ENCODE peak calls at places on chromosomes 2 and 18, in seven cellular contexts. W is fibroblast of lung, S is neural crest cell, I is bronchial epithelial cell, E is cardiac fibroblast, L is epithelial cell of esophagus, X is ovary. H is an unnamed sample.
A peak's percentile ranks its signal among the peaks of the same experiment; 100 is the strongest.

GRCh38 chr2:28687640-28688039 is 64.0 kb upstream of the PPP1CB start:
- DNase-seq in W (no peak), I (no peak), S (no peak), X (no peak), L (no peak), E (no peak), H (no peak)

GRCh38 chr18:55780591-55781071 is 192.6 kb upstream of the TCF4 start:
- DNase-seq in W (peak; percentile 29), L (peak; percentile 35), I (peak; percentile 47), S (no peak), E (peak; percentile 75), X (no peak), H (no peak)

GRCh38 chr2:85668009-85668856 is at the start of gene SFTPB:
- DNase-seq in W (no peak), L (no peak), S (no peak), X (no peak), E (peak; percentile 65), I (no peak), H (no peak)

GRCh38 chr2:176085861-176086771 is 2.4 kb upstream of the EVX2 start:
- DNase-seq in L (peak; percentile 43), I (no peak), W (peak; percentile 39), S (no peak), X (no peak), E (peak; percentile 50), H (peak; percentile 73)

GRCh38 chr18:54206447-54206846 is 18.0 kb downstream of the MBD2 start:
- DNase-seq in S (no peak), L (no peak), I (no peak), X (no peak), W (no peak), E (no peak), H (no peak)

GRCh38 chr2:108853421-108853820 is 66.8 kb downstream of the CCDC138 start:
- DNase-seq in E (no peak), X (no peak), I (no peak), W (no peak), S (no peak), L (no peak), H (no peak)

GRCh38 chr2:105375001-105375561 is 23.8 kb downstream of the FHL2 start:
- DNase-seq in X (peak; percentile 81), S (no peak), W (peak; percentile 95), I (no peak), L (no peak), E (peak; percentile 72), H (no peak)

GRCh38 chr2:121721926-121722325 is 14.7 kb downstream of the NIFK start:
- DNase-seq in X (no peak), I (peak; percentile 98), L (peak; percentile 95), W (peak; percentile 78), E (peak; percentile 96), S (no peak), H (no peak)

GRCh38 chr2:96907405-96908041 is 37.6 kb upstream of the SEMA4C start:
- DNase-seq in W (peak; percentile 71), S (peak; percentile 38), I (no peak), L (no peak), E (peak; percentile 21), X (peak; percentile 76), H (no peak)

GRCh38 chr2:169164311-169164710 is 94.9 kb downstream of the DHRS9 start:
- DNase-seq in X (no peak), W (no peak), S (no peak), I (no peak), L (no peak), E (no peak), H (no peak)

GRCh38 chr18:12422936-12423335 is 15.2 kb downstream of the PRELID3A start:
- DNase-seq in W (no peak), S (no peak), L (no peak), X (no peak), I (no peak), E (no peak), H (no peak)

GRCh38 chr2:191665286-191665685 is 12.7 kb upstream of the NABP1 start:
- DNase-seq in I (peak; percentile 89), E (peak; percentile 76), W (no peak), S (no peak), X (no peak), L (peak; percentile 80), H (no peak)

DNA sequence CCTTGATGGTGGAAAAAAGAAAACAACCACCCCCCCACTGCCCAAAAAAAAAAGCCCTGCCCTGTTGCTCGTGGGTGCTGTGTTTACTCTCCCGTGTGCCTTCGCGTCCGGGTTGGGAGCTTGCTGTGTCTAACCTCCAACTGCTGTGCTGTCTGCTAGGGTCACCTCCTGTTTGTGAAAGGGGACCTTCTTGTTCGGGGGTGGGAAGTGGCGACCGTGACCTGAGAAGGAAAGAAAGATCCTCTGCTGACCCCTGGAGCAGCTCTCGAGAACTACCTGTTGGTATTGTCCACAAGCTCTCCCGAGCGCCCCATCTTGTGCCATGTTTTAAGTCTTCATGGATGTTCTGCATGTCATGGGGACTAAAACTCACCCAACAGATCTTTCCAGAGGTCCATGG is 28.0 kb downstream of the MAL start:
- DNase-seq in I (no peak), L (no peak), E (peak; percentile 5), S (no peak), X (no peak), W (no peak), H (no peak)
- TF ChIP-seq CTCF in I (no peak), L (peak; percentile 6), E (no peak), S (no peak), X (no peak), W (no peak), H (no peak)

DNA sequence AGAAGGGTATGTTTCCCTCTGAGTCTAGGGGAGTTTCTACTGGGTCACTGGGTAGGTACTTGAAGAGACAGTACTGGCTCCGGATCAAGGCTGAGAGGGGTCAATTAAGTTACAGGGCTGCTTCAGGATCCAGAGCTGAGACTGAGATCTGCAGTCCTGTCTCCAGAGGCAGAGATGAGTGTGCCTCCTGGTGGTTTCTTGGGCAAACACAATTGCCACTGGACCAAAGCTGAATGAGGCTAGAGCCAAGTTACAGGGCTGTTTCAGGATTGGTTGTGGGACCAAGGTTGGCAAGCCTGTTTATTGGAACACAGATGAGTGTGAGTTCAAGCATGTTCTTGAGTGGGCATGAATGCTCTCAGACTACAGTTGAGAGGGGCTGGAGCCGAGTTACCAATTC is 157.9 kb downstream of the ADCYAP1 start:
- DNase-seq in L (no peak), I (no peak), W (no peak), X (no peak), E (peak; percentile 33), S (no peak), H (no peak)
- TF ChIP-seq CTCF in L (no peak), I (no peak), W (no peak), X (no peak), E (peak; percentile 45), S (no peak), H (no peak)

GRCh38 chr2:136136921-136137320 is 19.0 kb upstream of the CXCR4 start:
- DNase-seq in E (no peak), X (no peak), I (no peak), L (no peak), S (no peak), W (no peak), H (no peak)
- TF ChIP-seq CTCF in E (no peak), X (no peak), I (no peak), L (no peak), S (no peak), W (no peak), H (no peak)

DNA sequence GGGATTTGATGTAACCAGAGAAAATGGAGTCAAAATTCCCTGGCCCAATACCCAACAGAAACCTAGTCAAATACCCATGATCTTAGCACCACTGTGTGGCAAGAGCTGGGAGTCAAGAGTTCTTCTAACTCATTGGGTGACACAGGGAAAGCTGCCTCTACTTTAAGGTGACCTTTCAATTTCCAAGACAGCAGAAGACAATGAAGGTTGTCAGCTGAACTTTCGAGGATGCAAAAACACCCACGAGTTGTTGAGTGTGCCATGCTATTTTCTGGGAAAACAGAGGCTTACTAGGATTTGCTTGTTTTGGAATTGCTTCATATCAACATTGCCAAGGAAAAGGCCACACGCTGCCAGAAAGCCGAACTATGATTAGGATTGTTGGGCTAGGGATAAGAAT is 61.6 kb upstream of the CYRIA start:
- DNase-seq in E (peak; percentile 33), I (no peak), L (peak; percentile 15), W (peak; percentile 29), S (no peak), X (no peak), H (no peak)
- TF ChIP-seq CTCF in E (no peak), I (no peak), L (peak; percentile 14), W (peak; percentile 15), S (no peak), X (no peak), H (no peak)

DNA sequence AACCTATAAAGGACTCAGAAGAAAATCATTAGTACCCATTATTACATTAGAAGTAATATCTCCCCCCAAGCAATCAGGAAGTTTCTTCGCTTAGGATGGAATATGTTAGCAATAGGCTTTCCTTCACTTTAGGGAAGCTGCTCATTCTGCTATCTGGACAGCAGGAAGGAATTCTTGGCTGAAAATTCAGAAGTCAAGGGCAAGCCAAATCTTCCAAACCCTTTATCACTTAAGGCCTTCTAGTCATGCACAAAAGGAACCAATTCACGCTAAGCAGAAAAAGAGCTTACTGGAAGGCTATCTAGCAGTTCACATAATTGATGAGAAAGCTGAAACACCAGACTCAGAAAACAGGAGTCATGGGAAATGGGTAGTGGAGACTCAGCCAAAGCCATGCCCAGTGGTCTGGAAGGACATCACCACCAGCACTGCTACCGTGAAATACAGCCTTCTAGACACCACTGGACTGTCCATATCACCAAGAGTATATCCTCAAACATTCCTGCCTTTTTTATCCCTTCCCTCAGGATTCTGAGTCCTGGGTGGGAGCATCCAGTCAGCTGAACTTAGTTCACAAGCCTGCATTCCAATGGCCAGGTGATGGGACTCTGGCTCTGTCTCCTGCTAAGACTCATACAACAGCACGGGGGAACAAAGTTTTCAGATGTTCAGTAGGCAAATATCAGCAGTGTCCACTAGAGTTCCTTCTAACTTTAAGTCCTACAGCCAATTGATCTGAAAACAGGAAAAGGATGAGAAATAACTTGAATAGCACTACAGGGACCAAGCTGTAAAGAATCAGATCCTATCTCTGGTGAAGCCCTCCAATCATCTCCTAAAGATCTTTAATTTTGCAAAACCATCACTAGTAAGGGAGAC is 14.8 kb upstream of the ADAM17 start:
- DNase-seq in S (no peak), L (no peak), E (peak; percentile 32), W (no peak), I (no peak), X (no peak), H (no peak)
- TF ChIP-seq CTCF in S (no peak), L (no peak), E (peak; percentile 7), W (no peak), I (no peak), X (peak; percentile 3), H (no peak)